ENCODE peak calls at places on chromosomes 7 and 10, in eight cellular contexts. S, B, X, N, G, Z, F and K are unnamed samples.

GRCh38 chr7:73809454-73810090 is 21.2 kb upstream of the CLDN4 start:
- DNase-seq in B (no peak), X (no peak), F (no peak), S (no peak), Z (no peak), N (no peak), G (no peak), K (no peak)

GRCh38 chr10:65805993-65806392 is 1119.8 kb upstream of the LRRTM3 start:
- DNase-seq in G (no peak), Z (no peak), B (no peak), X (no peak), S (no peak), F (no peak), N (no peak), K (no peak)

GRCh38 chr10:132743925-132744490 is 41.9 kb downstream of the NKX6-2 start:
- DNase-seq in N (no peak), X (no peak), S (no peak), F (no peak), Z (no peak), B (no peak), G (no peak), K (no peak)

GRCh38 chr10:110667620-110668343 is 23.6 kb downstream of the RBM20 start:
- DNase-seq in B (no peak), X (no peak), Z (no peak), S (no peak), F (no peak), N (no peak), G (no peak), K (no peak)

GRCh38 chr10:17580853-17581252 is 36.3 kb downstream of the HACD1 start:
- DNase-seq in F (no peak), Z (no peak), B (no peak), G (no peak), S (no peak), X (no peak), N (no peak), K (no peak)

GRCh38 chr10:104510644-104511043 is 130.4 kb upstream of the SORCS3 start:
- DNase-seq in G (no peak), Z (no peak), S (no peak), F (no peak), N (no peak), B (no peak), X (no peak), K (no peak)

GRCh38 chr10:86945361-86946214 is 11.8 kb downstream of the MMRN2 start:
- DNase-seq in B (no peak), X (no peak), S (no peak), N (no peak), F (no peak), Z (no peak), G (no peak), K (no peak)

GRCh38 chr7:100085515-100085914 is 3.3 kb upstream of the COPS6 start:
- DNase-seq in S (no peak), Z (no peak), N (no peak), F (no peak), B (no peak), G (no peak), X (no peak), K (no peak)

GRCh38 chr10:132549416-132549815 is 11.8 kb downstream of the INPP5A start:
- DNase-seq in B (no peak), F (no peak), Z (no peak), S (no peak), G (no peak), N (no peak), X (no peak), K (no peak)

GRCh38 chr10:5453749-5454489 is 41.6 kb downstream of the NET1 start:
- DNase-seq in G (no peak), S (no peak), B (no peak), X (no peak), F (no peak), Z (no peak), N (no peak), K (no peak)

GRCh38 chr10:3045471-3046209 is 21.7 kb upstream of the PFKP start:
- DNase-seq in S (peak; percentile 55), X (no peak), F (no peak), Z (no peak), G (no peak), B (peak; percentile 42), N (peak; percentile 34), K (no peak)

GRCh38 chr7:98165827-98166667 is 45.2 kb upstream of the BHLHA15 start:
- DNase-seq in F (no peak), B (no peak), X (no peak), S (no peak), N (peak; percentile 20), Z (peak; percentile 36), G (peak; percentile 36), K (no peak)